ENCODE peak calls at places on chromosomes 11 and 22, in four cellular contexts. R, U, D and X are unnamed samples.
A peak's percentile ranks its signal among the peaks of the same experiment; 100 is the strongest.

GRCh38 chr11:65128182-65129145 is 5.9 kb downstream of the SYVN1 start:
- DNase-seq in R (no peak), D (no peak), U (no peak), X (no peak)

GRCh38 chr11:727859-728748 is 19.2 kb upstream of the TALDO1 start:
- DNase-seq in D (peak; percentile 71), U (peak; percentile 81), R (peak; percentile 98), X (peak; percentile 94)

GRCh38 chr22:41531422-41531727 is 12.9 kb downstream of the POLR3H start:
- DNase-seq in U (no peak), D (no peak), R (no peak), X (no peak)

GRCh38 chr11:43933608-43934358 is 8.7 kb upstream of the C11orf96 start:
- DNase-seq in R (peak; percentile 70), D (no peak), U (no peak), X (no peak)

GRCh38 chr11:6618117-6619020 is 853 bp downstream of the TPP1 start:
- DNase-seq in R (peak; percentile 90), D (no peak), U (peak; percentile 97), X (peak; percentile 65)

GRCh38 chr22:46593211-46593676 is 26.9 kb upstream of the GRAMD4 start:
- DNase-seq in U (no peak), D (no peak), R (no peak), X (no peak)

GRCh38 chr22:17339095-17339693 is 30.1 kb upstream of the CECR2 start:
- DNase-seq in U (no peak), R (no peak), D (no peak), X (peak; percentile 11)

GRCh38 chr11:22787565-22788162 is 41.9 kb downstream of the SVIP start:
- DNase-seq in R (peak; percentile 72), U (peak; percentile 37), D (peak; percentile 23), X (peak; percentile 16)

GRCh38 chr22:31790240-31790639 is 36.4 kb downstream of the DEPDC5 start:
- DNase-seq in D (no peak), U (no peak), R (no peak), X (no peak)

GRCh38 chr22:37167176-37167980 is 17.7 kb upstream of the IL2RB start:
- DNase-seq in R (no peak), D (no peak), U (no peak), X (no peak)

GRCh38 chr11:44886765-44887164 is 63.9 kb downstream of the TP53I11 start:
- DNase-seq in R (peak; percentile 90), U (peak; percentile 78), D (no peak), X (no peak)

GRCh38 chr11:933936-934335 is 8.3 kb downstream of the AP2A2 start:
- DNase-seq in D (no peak), R (no peak), U (no peak), X (no peak)

GRCh38 chr22:40196628-40197027 is 18.9 kb downstream of the TNRC6B start:
- DNase-seq in R (peak; percentile 98), U (peak; percentile 97), D (no peak), X (peak; percentile 92)

GRCh38 chr11:132028380-132029240 is 658.2 kb downstream of the NTM start:
- DNase-seq in R (peak; percentile 63), U (peak; percentile 61), D (peak; percentile 18), X (no peak)

GRCh38 chr22:38754247-38755154 is 1.3 kb downstream of the SUN2 start:
- DNase-seq in D (no peak), U (peak; percentile 51), R (peak; percentile 67), X (peak; percentile 81)

GRCh38 chr22:42688241-42688913 is 32.3 kb downstream of the A4GALT start:
- DNase-seq in D (peak; percentile 38), R (peak; percentile 96), U (peak; percentile 96), X (peak; percentile 83)

GRCh38 chr22:20464096-20464614 is 26.5 kb upstream of the SCARF2 start:
- DNase-seq in U (no peak), R (no peak), D (no peak), X (no peak)

GRCh38 chr11:59729884-59730283 is 16.2 kb upstream of the OR10V1 start:
- DNase-seq in D (no peak), R (no peak), U (no peak), X (no peak)

GRCh38 chr11:69333906-69334305 is 40.0 kb downstream of the MYEOV start:
- DNase-seq in R (no peak), D (no peak), U (no peak), X (no peak)

GRCh38 chr11:1877211-1878133 is 14.2 kb downstream of the PRR33 start:
- DNase-seq in D (no peak), R (peak; percentile 33), U (peak; percentile 44), X (no peak)

GRCh38 chr11:72937439-72937838 is 123.2 kb downstream of the ATG16L2 start:
- DNase-seq in D (no peak), R (no peak), U (no peak), X (no peak)

GRCh38 chr11:2833938-2834892 is 51.4 kb downstream of the CDKN1C start:
- DNase-seq in U (no peak), R (no peak), D (no peak), X (no peak)

GRCh38 chr11:124934862-124935547 is 842 bp downstream of the HEPACAM start:
- DNase-seq in U (peak; percentile 54), D (no peak), R (peak; percentile 88), X (peak; percentile 46)

GRCh38 chr11:13327421-13327820 is 49.8 kb downstream of the BMAL1 start:
- DNase-seq in U (no peak), R (no peak), D (no peak), X (no peak)

GRCh38 chr11:113174862-113175261 is 139.5 kb upstream of the TTC12 start:
- DNase-seq in R (no peak), D (no peak), U (no peak), X (no peak)

GRCh38 chr11:94681852-94682251 is 86.3 kb upstream of the AMOTL1 start:
- DNase-seq in D (no peak), U (no peak), R (no peak), X (no peak)

GRCh38 chr11:45025716-45026492 is 75.2 kb upstream of the TP53I11 start:
- DNase-seq in R (no peak), D (no peak), U (peak; percentile 23), X (no peak)

GRCh38 chr11:6646631-6647281 is 8.9 kb downstream of the DCHS1 start:
- DNase-seq in U (peak; percentile 56), D (no peak), R (peak; percentile 63), X (no peak)

GRCh38 chr11:17595526-17596309 is 48.7 kb downstream of the OTOG start:
- DNase-seq in R (no peak), D (no peak), U (no peak), X (no peak)

GRCh38 chr11:8354622-8355417 is 91.1 kb upstream of the LMO1 start:
- DNase-seq in D (peak; percentile 45), R (peak; percentile 15), U (no peak), X (peak; percentile 24)

DNA sequence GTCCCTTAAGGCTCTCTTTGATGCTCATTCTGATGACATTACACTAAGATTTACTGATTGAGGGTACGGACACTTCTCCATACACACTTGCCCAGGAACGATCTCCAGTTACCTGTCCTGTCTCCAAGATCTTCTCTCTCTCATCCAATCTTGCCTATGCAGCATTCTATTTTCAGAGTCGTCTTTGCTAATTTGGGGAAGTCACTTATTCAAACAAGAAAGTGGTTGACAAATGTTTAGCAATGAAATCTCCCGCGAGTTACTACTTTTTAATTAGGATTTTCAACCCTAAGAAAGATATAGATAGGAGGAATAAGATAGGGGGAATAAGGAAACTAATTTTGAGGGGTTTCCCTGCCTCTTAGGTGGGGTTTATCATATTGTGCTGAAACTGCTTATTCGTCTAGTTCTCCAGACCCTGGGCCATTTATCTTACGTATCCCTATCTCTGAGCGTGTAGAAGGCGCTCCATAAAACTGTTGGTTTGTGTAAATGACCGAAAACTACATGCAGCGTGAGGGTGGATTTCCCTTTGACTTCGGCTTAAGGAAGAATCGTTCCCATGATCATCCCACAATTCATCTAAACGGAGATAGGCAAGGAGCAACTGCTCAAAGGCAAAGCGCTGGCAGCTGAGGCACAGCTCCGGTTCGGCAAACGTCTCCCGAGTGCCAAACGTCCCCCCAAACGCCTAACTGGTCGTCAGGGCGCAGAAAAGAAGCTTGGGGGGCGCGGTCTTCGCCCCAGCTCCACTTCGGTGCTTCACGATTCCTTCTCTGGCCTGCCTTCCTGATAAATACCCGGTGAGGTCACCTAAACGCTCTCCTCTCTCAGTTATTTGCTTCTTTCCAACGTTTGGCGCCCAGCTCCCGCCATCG is 804 bp downstream of the APIP start:
- DNase-seq in R (peak; percentile 61), U (peak; percentile 57), D (no peak), X (no peak)
- H3K4me3 ChIP-seq in R (peak overlapping the region; percentile 92), U (peak overlapping the region; percentile 94), D (peak overlapping the region; percentile 69), X (peak overlapping the region; percentile 93)

DNA sequence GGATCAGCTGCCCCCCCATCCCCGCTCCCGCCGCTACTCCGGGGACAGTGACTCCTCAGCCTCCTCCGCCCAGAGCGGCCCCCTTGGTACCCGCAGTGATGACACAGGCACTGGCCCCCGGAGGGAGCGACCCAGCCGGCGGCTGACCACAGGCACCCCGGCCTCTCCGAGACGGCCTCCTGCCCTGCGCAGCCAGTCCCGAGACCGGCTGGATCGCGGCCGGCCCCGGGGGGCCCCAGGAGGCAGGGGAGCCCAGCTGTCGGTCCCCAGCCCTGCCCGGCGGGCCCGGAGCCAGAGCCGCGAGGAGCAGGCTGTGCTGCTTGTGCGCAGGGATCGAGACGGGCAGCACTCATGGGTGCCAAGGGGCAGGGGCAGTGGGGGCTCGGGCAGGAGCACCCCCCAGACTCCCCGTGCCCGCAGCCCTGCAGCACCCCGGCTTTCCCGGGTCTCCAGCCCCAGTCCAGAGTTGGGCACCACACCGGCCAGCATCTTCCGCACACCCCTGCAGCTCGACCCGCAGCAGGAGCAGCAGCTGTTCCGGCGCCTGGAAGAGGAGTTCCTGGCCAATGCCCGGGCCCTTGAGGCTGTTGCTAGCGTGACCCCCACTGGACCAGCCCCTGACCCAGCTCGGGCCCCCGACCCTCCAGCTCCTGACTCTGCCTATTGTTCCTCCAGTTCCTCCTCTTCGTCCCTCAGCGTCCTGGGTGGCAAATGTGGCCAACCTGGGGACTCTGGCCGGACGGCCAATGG is 3.9 kb downstream of the RASL10A start:
- DNase-seq in R (peak; percentile 61), U (no peak), D (no peak), X (no peak)
- H3K9ac ChIP-seq in R (peak overlapping the region; percentile 86), U (peak overlapping the region; percentile 89), D (peak overlapping the region; percentile 36), X (no peak overlapping the region)

GRCh38 chr11:128757886-128758612 is 64.2 kb downstream of the FLI1 start:
- DNase-seq in U (no peak), R (no peak), D (no peak), X (no peak)

GRCh38 chr11:128761339-128761738 is 67.5 kb downstream of the FLI1 start:
- DNase-seq in D (no peak), U (no peak), R (no peak), X (no peak)

GRCh38 chr11:128757235-128757711 is 63.4 kb downstream of the FLI1 start:
- DNase-seq in U (peak; percentile 56), D (no peak), R (peak; percentile 60), X (peak; percentile 29)

GRCh38 chr11:128759597-128759996 is 65.7 kb downstream of the FLI1 start:
- DNase-seq in U (peak; percentile 54), R (peak; percentile 82), D (no peak), X (no peak)

GRCh38 chr11:128759168-128759567 is 65.3 kb downstream of the FLI1 start:
- DNase-seq in R (no peak), U (no peak), D (no peak), X (no peak)
- H3K4me3 ChIP-seq in R (no peak overlapping the region), U (no peak overlapping the region), D (no peak overlapping the region), X (no peak overlapping the region)

GRCh38 chr11:96156379-96156722 is 186.6 kb downstream of the MAML2 start:
- DNase-seq in U (no peak), D (no peak), R (peak; percentile 88), X (no peak)
- H3K9ac ChIP-seq in U (peak overlapping the region; percentile 82), D (no peak overlapping the region), R (peak overlapping the region; percentile 84), X (peak overlapping the region; percentile 30)